ENCODE peak calls at places on chromosomes 11 and 22, in five cellular contexts. One of them, this sample, is unnamed.

GRCh38 chr22:29309332-29310064 is 3.0 kb downstream of the GAS2L1 start:
- DNase-seq in colonic mucosa: peak; percentile 62
- DNase-seq in tibial nerve: no peak
- DNase-seq in RWPE1: no peak
- DNase-seq in CD4-positive, alpha-beta T cell: no peak
- DNase-seq in this sample: no peak

GRCh38 chr11:96229354-96229973 is 113.5 kb downstream of the MAML2 start:
- DNase-seq in colonic mucosa: no peak
- DNase-seq in RWPE1: no peak
- DNase-seq in tibial nerve: no peak
- DNase-seq in CD4-positive, alpha-beta T cell: no peak
- DNase-seq in this sample: no peak

GRCh38 chr11:45045692-45046471 is 95.2 kb upstream of the TP53I11 start:
- DNase-seq in RWPE1: peak; percentile 86
- DNase-seq in tibial nerve: peak; percentile 70
- DNase-seq in colonic mucosa: no peak
- DNase-seq in CD4-positive, alpha-beta T cell: no peak
- DNase-seq in this sample: peak; percentile 48

GRCh38 chr11:69204246-69205124 is 48.8 kb downstream of the SMIM38 start:
- DNase-seq in colonic mucosa: no peak
- DNase-seq in RWPE1: no peak
- DNase-seq in tibial nerve: no peak
- DNase-seq in CD4-positive, alpha-beta T cell: no peak
- DNase-seq in this sample: no peak

GRCh38 chr11:69065136-69065710 is 16.5 kb downstream of the TPCN2 start:
- DNase-seq in RWPE1: no peak
- DNase-seq in CD4-positive, alpha-beta T cell: no peak
- DNase-seq in colonic mucosa: no peak
- DNase-seq in tibial nerve: no peak
- DNase-seq in this sample: no peak

GRCh38 chr11:121068787-121069186 is 32.3 kb upstream of the TECTA start:
- DNase-seq in colonic mucosa: peak; percentile 43
- DNase-seq in CD4-positive, alpha-beta T cell: no peak
- DNase-seq in tibial nerve: no peak
- DNase-seq in RWPE1: no peak
- DNase-seq in this sample: no peak

GRCh38 chr11:102915044-102915375 is 40.2 kb upstream of the MMP12 start:
- DNase-seq in colonic mucosa: no peak
- DNase-seq in RWPE1: no peak
- DNase-seq in CD4-positive, alpha-beta T cell: no peak
- DNase-seq in tibial nerve: no peak
- DNase-seq in this sample: no peak

GRCh38 chr11:69942333-69942820 is 123.2 kb upstream of the FGF3 start:
- DNase-seq in CD4-positive, alpha-beta T cell: no peak
- DNase-seq in tibial nerve: no peak
- DNase-seq in RWPE1: no peak
- DNase-seq in colonic mucosa: no peak
- DNase-seq in this sample: no peak

GRCh38 chr22:36486619-36487384 is 5.4 kb upstream of the TXN2 start:
- DNase-seq in tibial nerve: peak; percentile 49
- DNase-seq in colonic mucosa: peak; percentile 64
- DNase-seq in RWPE1: no peak
- DNase-seq in CD4-positive, alpha-beta T cell: peak; percentile 62
- DNase-seq in this sample: peak; percentile 61

GRCh38 chr11:61298663-61299244 is 3.6 kb upstream of the VWCE start:
- DNase-seq in tibial nerve: no peak
- DNase-seq in colonic mucosa: no peak
- DNase-seq in RWPE1: no peak
- DNase-seq in CD4-positive, alpha-beta T cell: no peak
- DNase-seq in this sample: no peak

GRCh38 chr22:31344369-31345330 is 1.5 kb downstream of the PATZ1 start:
- DNase-seq in colonic mucosa: peak; percentile 68
- DNase-seq in RWPE1: no peak
- DNase-seq in tibial nerve: peak; percentile 51
- DNase-seq in CD4-positive, alpha-beta T cell: peak; percentile 17
- DNase-seq in this sample: peak; percentile 63

GRCh38 chr11:95923730-95924413 is at the start of gene MTMR2:
- DNase-seq in CD4-positive, alpha-beta T cell: peak; percentile 27
- DNase-seq in colonic mucosa: peak; percentile 82
- DNase-seq in tibial nerve: peak; percentile 50
- DNase-seq in RWPE1: peak; percentile 56
- DNase-seq in this sample: peak; percentile 76

GRCh38 chr11:130608267-130608666 is 159.8 kb downstream of the ADAMTS15 start:
- DNase-seq in CD4-positive, alpha-beta T cell: no peak
- DNase-seq in tibial nerve: no peak
- DNase-seq in colonic mucosa: no peak
- DNase-seq in RWPE1: no peak
- DNase-seq in this sample: no peak

DNA sequence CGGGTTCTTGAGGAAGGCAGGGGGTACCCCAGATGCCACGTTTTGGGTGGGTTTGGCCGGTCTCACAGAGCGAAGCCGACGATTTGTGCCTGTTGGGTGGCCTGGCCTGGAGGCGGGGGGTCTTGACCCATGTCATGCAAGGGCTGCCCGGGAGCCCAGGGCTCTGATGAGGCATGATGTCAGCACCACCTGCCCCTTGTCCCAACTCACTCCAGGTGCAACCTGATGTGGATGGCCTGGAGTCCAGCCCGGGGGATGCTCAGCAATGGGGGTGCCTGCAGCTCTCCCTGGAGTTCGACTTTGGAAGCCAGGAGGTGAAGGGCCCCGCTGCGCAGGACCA is 851 bp downstream of the SYT8 start:
- DNase-seq in CD4-positive, alpha-beta T cell: no peak
- DNase-seq in tibial nerve: no peak
- DNase-seq in colonic mucosa: no peak
- DNase-seq in RWPE1: no peak
- DNase-seq in this sample: no peak
- H3K27ac ChIP-seq in CD4-positive, alpha-beta T cell: no peak overlapping the region
- H3K27ac ChIP-seq in tibial nerve: no peak overlapping the region
- H3K27ac ChIP-seq in colonic mucosa: no peak overlapping the region
- H3K27ac ChIP-seq in RWPE1: peak overlapping the region; percentile 97
- H3K27ac ChIP-seq in this sample: no peak overlapping the region

DNA sequence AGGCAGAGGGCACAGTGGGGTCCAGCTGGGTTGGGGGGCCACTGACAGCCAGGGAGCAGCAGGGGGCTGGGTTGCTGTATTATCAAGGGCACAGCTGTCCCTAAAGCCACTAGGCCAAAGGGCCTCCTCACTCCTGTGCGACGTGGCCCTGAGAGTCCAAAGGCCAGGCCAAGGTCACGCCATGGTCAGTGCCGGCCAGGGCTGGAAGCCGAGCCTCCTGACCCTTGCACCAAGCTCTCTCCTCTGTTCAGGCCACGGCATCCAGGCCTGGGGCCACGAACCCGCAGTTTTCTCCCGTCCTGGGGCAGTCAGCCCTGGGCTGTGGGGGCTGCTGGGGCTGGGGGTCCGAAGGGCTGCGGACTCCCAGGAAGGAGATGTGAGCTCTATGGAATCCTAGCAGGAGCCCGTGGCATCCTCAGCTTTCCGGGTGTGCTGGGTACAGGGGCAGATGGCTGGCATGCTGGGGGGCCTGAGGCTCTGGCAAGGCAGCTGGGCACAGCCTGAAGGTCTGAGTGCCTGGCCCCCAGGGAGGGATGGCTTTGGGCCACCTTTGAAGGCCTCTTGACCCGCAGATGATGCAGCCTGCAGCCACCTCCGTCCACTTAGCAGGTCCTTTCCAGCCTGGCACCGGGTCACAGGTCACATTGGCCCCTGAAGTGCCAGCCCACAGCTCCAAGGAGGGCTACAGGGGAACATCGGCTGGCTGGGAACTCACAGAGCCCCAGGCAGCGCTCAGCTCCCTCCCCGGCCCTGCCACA is 17.3 kb upstream of the PPARA start:
- DNase-seq in tibial nerve: no peak
- DNase-seq in RWPE1: no peak
- DNase-seq in CD4-positive, alpha-beta T cell: no peak
- DNase-seq in colonic mucosa: no peak
- DNase-seq in this sample: no peak
- H3K27ac ChIP-seq in tibial nerve: no peak overlapping the region
- H3K27ac ChIP-seq in RWPE1: no peak overlapping the region
- H3K27ac ChIP-seq in CD4-positive, alpha-beta T cell: no peak overlapping the region
- H3K27ac ChIP-seq in colonic mucosa: no peak overlapping the region
- H3K27ac ChIP-seq in this sample: no peak overlapping the region

GRCh38 chr22:27654536-27655445 is 146.8 kb downstream of the MN1 start:
- DNase-seq in CD4-positive, alpha-beta T cell: no peak
- DNase-seq in colonic mucosa: no peak
- DNase-seq in RWPE1: no peak
- DNase-seq in tibial nerve: no peak
- DNase-seq in this sample: no peak
- H3K27ac ChIP-seq in CD4-positive, alpha-beta T cell: no peak overlapping the region
- H3K27ac ChIP-seq in colonic mucosa: no peak overlapping the region
- H3K27ac ChIP-seq in RWPE1: no peak overlapping the region
- H3K27ac ChIP-seq in tibial nerve: no peak overlapping the region
- H3K27ac ChIP-seq in this sample: no peak overlapping the region

GRCh38 chr22:24391836-24392217 is 35.6 kb upstream of the ADORA2A start:
- DNase-seq in CD4-positive, alpha-beta T cell: no peak
- DNase-seq in tibial nerve: no peak
- DNase-seq in colonic mucosa: no peak
- DNase-seq in RWPE1: no peak
- DNase-seq in this sample: no peak

GRCh38 chr22:24390576-24390975 is 36.8 kb upstream of the ADORA2A start:
- DNase-seq in tibial nerve: peak; percentile 42
- DNase-seq in colonic mucosa: no peak
- DNase-seq in CD4-positive, alpha-beta T cell: no peak
- DNase-seq in RWPE1: no peak
- DNase-seq in this sample: no peak

GRCh38 chr22:24392218-24392931 is 35.0 kb upstream of the ADORA2A start:
- DNase-seq in CD4-positive, alpha-beta T cell: no peak
- DNase-seq in colonic mucosa: no peak
- DNase-seq in RWPE1: no peak
- DNase-seq in tibial nerve: no peak
- DNase-seq in this sample: no peak

GRCh38 chr22:24390156-24390555 is 37.2 kb upstream of the ADORA2A start:
- DNase-seq in CD4-positive, alpha-beta T cell: no peak
- DNase-seq in RWPE1: no peak
- DNase-seq in colonic mucosa: no peak
- DNase-seq in tibial nerve: no peak
- DNase-seq in this sample: no peak

GRCh38 chr22:24389680-24390079 is 37.7 kb upstream of the ADORA2A start:
- DNase-seq in colonic mucosa: no peak
- DNase-seq in tibial nerve: no peak
- DNase-seq in RWPE1: no peak
- DNase-seq in CD4-positive, alpha-beta T cell: no peak
- DNase-seq in this sample: no peak
- H3K27ac ChIP-seq in colonic mucosa: no peak overlapping the region
- H3K27ac ChIP-seq in tibial nerve: no peak overlapping the region
- H3K27ac ChIP-seq in RWPE1: no peak overlapping the region
- H3K27ac ChIP-seq in CD4-positive, alpha-beta T cell: no peak overlapping the region
- H3K27ac ChIP-seq in this sample: no peak overlapping the region

GRCh38 chr22:49791682-49792081 is 36.0 kb downstream of the BRD1 start:
- DNase-seq in colonic mucosa: no peak
- DNase-seq in tibial nerve: no peak
- DNase-seq in CD4-positive, alpha-beta T cell: no peak
- DNase-seq in RWPE1: no peak
- DNase-seq in this sample: no peak

GRCh38 chr22:49793296-49793695 is 34.4 kb downstream of the BRD1 start:
- DNase-seq in RWPE1: no peak
- DNase-seq in CD4-positive, alpha-beta T cell: no peak
- DNase-seq in tibial nerve: no peak
- DNase-seq in colonic mucosa: no peak
- DNase-seq in this sample: no peak

GRCh38 chr22:49790912-49791311 is 36.8 kb downstream of the BRD1 start:
- DNase-seq in colonic mucosa: no peak
- DNase-seq in CD4-positive, alpha-beta T cell: no peak
- DNase-seq in RWPE1: no peak
- DNase-seq in tibial nerve: no peak
- DNase-seq in this sample: no peak

GRCh38 chr22:49793871-49794270 is 33.8 kb downstream of the BRD1 start:
- DNase-seq in tibial nerve: no peak
- DNase-seq in RWPE1: no peak
- DNase-seq in colonic mucosa: no peak
- DNase-seq in CD4-positive, alpha-beta T cell: no peak
- DNase-seq in this sample: no peak

DNA sequence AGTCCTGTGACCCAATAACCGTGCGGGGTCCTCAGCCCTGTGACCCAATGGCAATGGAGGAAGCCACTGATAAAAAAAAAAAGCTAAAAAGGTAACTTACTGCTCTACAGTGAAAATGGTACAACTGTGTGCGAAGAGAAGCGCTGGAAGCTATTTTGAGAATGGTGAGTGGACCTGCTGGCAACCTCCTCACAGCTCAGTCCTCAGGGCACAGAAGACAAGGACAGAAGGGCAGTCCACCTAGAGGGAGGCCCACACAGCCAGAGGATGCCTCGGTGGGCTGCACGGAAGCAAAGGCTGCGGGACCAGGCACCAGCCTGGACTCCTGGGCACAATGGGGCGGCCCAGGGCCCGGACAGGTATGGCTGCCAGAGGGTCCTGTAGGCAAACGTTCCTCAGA is 35.6 kb downstream of the BRD1 start:
- DNase-seq in CD4-positive, alpha-beta T cell: no peak
- DNase-seq in colonic mucosa: no peak
- DNase-seq in tibial nerve: no peak
- DNase-seq in RWPE1: no peak
- DNase-seq in this sample: no peak
- H3K27ac ChIP-seq in CD4-positive, alpha-beta T cell: no peak overlapping the region
- H3K27ac ChIP-seq in colonic mucosa: no peak overlapping the region
- H3K27ac ChIP-seq in tibial nerve: no peak overlapping the region
- H3K27ac ChIP-seq in RWPE1: no peak overlapping the region
- H3K27ac ChIP-seq in this sample: no peak overlapping the region

GRCh38 chr11:125645871-125646270 is 20.9 kb downstream of the CHEK1 start:
- DNase-seq in tibial nerve: no peak
- DNase-seq in CD4-positive, alpha-beta T cell: no peak
- DNase-seq in colonic mucosa: no peak
- DNase-seq in RWPE1: no peak
- DNase-seq in this sample: no peak
- H3K27ac ChIP-seq in tibial nerve: no peak overlapping the region
- H3K27ac ChIP-seq in CD4-positive, alpha-beta T cell: no peak overlapping the region
- H3K27ac ChIP-seq in colonic mucosa: no peak overlapping the region
- H3K27ac ChIP-seq in RWPE1: no peak overlapping the region
- H3K27ac ChIP-seq in this sample: no peak overlapping the region

GRCh38 chr11:29486301-29486700 is 530.5 kb downstream of the KCNA4 start:
- DNase-seq in RWPE1: no peak
- DNase-seq in CD4-positive, alpha-beta T cell: no peak
- DNase-seq in tibial nerve: no peak
- DNase-seq in colonic mucosa: no peak
- DNase-seq in this sample: no peak
- H3K27ac ChIP-seq in RWPE1: no peak overlapping the region
- H3K27ac ChIP-seq in CD4-positive, alpha-beta T cell: no peak overlapping the region
- H3K27ac ChIP-seq in tibial nerve: no peak overlapping the region
- H3K27ac ChIP-seq in colonic mucosa: no peak overlapping the region
- H3K27ac ChIP-seq in this sample: no peak overlapping the region

GRCh38 chr11:92123540-92123939 is 101.1 kb upstream of the FAT3 start:
- DNase-seq in CD4-positive, alpha-beta T cell: no peak
- DNase-seq in tibial nerve: no peak
- DNase-seq in RWPE1: no peak
- DNase-seq in colonic mucosa: no peak
- DNase-seq in this sample: no peak
- H3K27ac ChIP-seq in CD4-positive, alpha-beta T cell: no peak overlapping the region
- H3K27ac ChIP-seq in tibial nerve: no peak overlapping the region
- H3K27ac ChIP-seq in RWPE1: no peak overlapping the region
- H3K27ac ChIP-seq in colonic mucosa: no peak overlapping the region
- H3K27ac ChIP-seq in this sample: no peak overlapping the region

This sample was measured in fibroblast of lung.